ENCODE peak calls at places on chromosomes 1 and 21, in ten cellular contexts. S is activated CD4-positive, alpha-beta T cell treated with anti-CD3 and anti-CD28 coated beads, Interleukin-2, amount 10 ng/mL, durations not matched to agents 7 days and 5 days; W is BE2C; I is heart left ventricle; J is mucosa of gallbladder; M is activated naive CD4-positive, alpha-beta T cell; B is mammary epithelial cell; U is stimulated activated naive CD4-positive, alpha-beta T cell; C is NCI-H1092; X is cardiac fibroblast. Q is an unnamed sample.

GRCh38 chr1:93631626-93632365 is 49.8 kb downstream of the BCAR3 start:
- DNase-seq in S (no peak), W (no peak), I (no peak), J (no peak), M (no peak), B (no peak), U (no peak), C (no peak), X (no peak), Q (no peak)

GRCh38 chr1:156578006-156578405 is 1.5 kb upstream of the TTC24 start:
- DNase-seq in S (no peak), W (no peak), I (no peak), J (no peak), M (no peak), B (no peak), U (no peak), C (no peak), X (no peak), Q (no peak)

GRCh38 chr21:44425895-44426662 is 29.2 kb upstream of the LRRC3 start:
- DNase-seq in S (no peak), W (no peak), I (peak), J (no peak), M (no peak), B (no peak), U (no peak), C (no peak), X (no peak), Q (no peak)

GRCh38 chr1:245166471-245166885 is 11.7 kb downstream of the KIF26B start:
- DNase-seq in S (no peak), W (peak), I (no peak), J (no peak), M (no peak), B (no peak), U (no peak), C (no peak), X (peak), Q (no peak)

GRCh38 chr21:36859744-36860501 is 106.5 kb downstream of the HLCS start:
- DNase-seq in S (peak), W (peak), I (peak), J (peak), M (no peak), B (peak), U (peak), C (no peak), X (peak), Q (peak)

GRCh38 chr1:206905295-206906164 is 8.3 kb downstream of the IL24 start:
- DNase-seq in S (no peak), W (no peak), I (no peak), J (no peak), M (no peak), B (peak), U (peak), C (no peak), X (peak), Q (no peak)

GRCh38 chr1:33137800-33138199 is 44.0 kb downstream of the TRIM62 start:
- DNase-seq in S (peak), W (peak), I (no peak), J (no peak), M (no peak), B (no peak), U (peak), C (peak), X (peak), Q (peak)

GRCh38 chr21:34983680-34984086 is 65.4 kb downstream of the RUNX1 start:
- DNase-seq in S (peak), W (no peak), I (no peak), J (no peak), M (no peak), B (peak), U (peak), C (no peak), X (peak), Q (peak)

GRCh38 chr1:165629848-165630628 is 996 bp upstream of the MGST3 start:
- DNase-seq in S (no peak), W (no peak), I (no peak), J (no peak), M (no peak), B (no peak), U (no peak), C (peak), X (no peak), Q (no peak)

GRCh38 chr1:165288301-165289120 is 68.0 kb downstream of the LMX1A start:
- DNase-seq in S (no peak), W (peak), I (no peak), J (peak), M (no peak), B (no peak), U (no peak), C (peak), X (no peak), Q (no peak)

GRCh38 chr1:239835946-239836345 is 255.7 kb upstream of the FMN2 start:
- DNase-seq in S (no peak), W (no peak), I (no peak), J (no peak), M (no peak), B (no peak), U (no peak), C (no peak), X (no peak), Q (no peak)

GRCh38 chr1:163013826-163014600 is 55.1 kb upstream of the RGS4 start:
- DNase-seq in S (no peak), W (no peak), I (no peak), J (no peak), M (no peak), B (no peak), U (no peak), C (no peak), X (no peak), Q (no peak)

GRCh38 chr1:201624741-201625646 is 86.1 kb downstream of the NAV1 start:
- DNase-seq in S (no peak), W (no peak), I (no peak), J (no peak), M (no peak), B (no peak), U (no peak), C (no peak), X (peak), Q (no peak)

GRCh38 chr1:192739476-192740184 is 69.2 kb upstream of the RGS2 start:
- DNase-seq in S (no peak), W (no peak), I (no peak), J (no peak), M (no peak), B (no peak), U (no peak), C (no peak), X (no peak), Q (no peak)

GRCh38 chr1:34896612-34897011 is 32.8 kb downstream of the DLGAP3 start:
- DNase-seq in S (no peak), W (no peak), I (no peak), J (no peak), M (no peak), B (no peak), U (no peak), C (no peak), X (peak), Q (no peak)

GRCh38 chr1:228359613-228360532 is 46.8 kb downstream of the TRIM11 start:
- DNase-seq in S (no peak), W (no peak), I (peak), J (no peak), M (no peak), B (no peak), U (no peak), C (no peak), X (no peak), Q (no peak)

GRCh38 chr1:154407021-154407865 is 2.1 kb downstream of the IL6R start:
- DNase-seq in S (peak), W (no peak), I (no peak), J (no peak), M (no peak), B (peak), U (peak), C (no peak), X (no peak), Q (no peak)

GRCh38 chr1:152218762-152219436 is 5.1 kb downstream of the HRNR start:
- DNase-seq in S (no peak), W (no peak), I (no peak), J (no peak), M (no peak), B (no peak), U (no peak), C (no peak), X (no peak), Q (no peak)

GRCh38 chr1:114780344-114781226 is at the start of gene SIKE1:
- DNase-seq in S (peak), W (peak), I (peak), J (peak), M (peak), B (peak), U (peak), C (peak), X (peak), Q (peak)

GRCh38 chr1:168223261-168223660 is 2.5 kb upstream of the SFT2D2 start:
- DNase-seq in S (no peak), W (no peak), I (no peak), J (no peak), M (no peak), B (no peak), U (no peak), C (no peak), X (no peak), Q (no peak)

GRCh38 chr21:35398366-35398982 is 349.4 kb upstream of the RUNX1 start:
- DNase-seq in S (no peak), W (no peak), I (no peak), J (no peak), M (no peak), B (peak), U (no peak), C (no peak), X (no peak), Q (no peak)

GRCh38 chr21:9837946-9838801 is 683.2 kb upstream of the TPTE start:
- DNase-seq in S (no peak), W (no peak), I (peak), J (no peak), M (no peak), B (no peak), U (no peak), C (no peak), X (no peak), Q (no peak)

GRCh38 chr1:235864965-235865525 is 1.7 kb downstream of the LYST start:
- DNase-seq in S (no peak), W (no peak), I (no peak), J (no peak), M (no peak), B (no peak), U (no peak), C (no peak), X (peak), Q (no peak)

GRCh38 chr1:168643152-168643551 is 66.7 kb downstream of the XCL1 start:
- DNase-seq in S (no peak), W (no peak), I (no peak), J (no peak), M (no peak), B (peak), U (no peak), C (no peak), X (peak), Q (no peak)

GRCh38 chr1:68173283-68174172 is 58.8 kb downstream of the WLS start:
- DNase-seq in S (no peak), W (no peak), I (no peak), J (peak), M (no peak), B (no peak), U (no peak), C (no peak), X (peak), Q (no peak)

GRCh38 chr1:244826712-244827111 is 8.7 kb upstream of the COX20 start:
- DNase-seq in S (no peak), W (no peak), I (no peak), J (no peak), M (no peak), B (no peak), U (no peak), C (no peak), X (no peak), Q (no peak)

Q was measured in activated CD4-positive, alpha-beta memory T cell treated with anti-CD3 and anti-CD28 coated beads, Interleukin-2, amount 10 ng/mL, durations not matched to agents 7 days and 5 days.